ENCODE peak calls at places on chromosomes 1 and 21, in four cellular contexts. One of them, this sample, is unnamed.

GRCh38 chr1:67561704-67562113 is 123.3 kb upstream of the GADD45A start:
- DNase-seq in IMR-90: peak
- DNase-seq in H9: peak
- DNase-seq in H1: peak
- DNase-seq in this sample: peak

GRCh38 chr1:113928129-113928949 is 785 bp upstream of the HIPK1 start:
- DNase-seq in IMR-90: peak
- DNase-seq in H9: no peak
- DNase-seq in H1: no peak
- DNase-seq in this sample: no peak

GRCh38 chr21:39712976-39713375 is 32.0 kb upstream of the IGSF5 start:
- DNase-seq in IMR-90: no peak
- DNase-seq in H9: peak
- DNase-seq in H1: no peak
- DNase-seq in this sample: peak

GRCh38 chr1:215476541-215476940 is 90.6 kb upstream of the KCTD3 start:
- DNase-seq in IMR-90: peak
- DNase-seq in H9: no peak
- DNase-seq in H1: no peak
- DNase-seq in this sample: no peak

GRCh38 chr1:44721521-44722361 is 9.2 kb downstream of the RNU5D-1 start:
- DNase-seq in IMR-90: peak
- DNase-seq in H9: peak
- DNase-seq in H1: no peak
- DNase-seq in this sample: peak

GRCh38 chr1:115907092-115907491 is 66.2 kb upstream of the NHLH2 start:
- DNase-seq in IMR-90: no peak
- DNase-seq in H9: no peak
- DNase-seq in H1: no peak
- DNase-seq in this sample: no peak

GRCh38 chr1:28021064-28021463 is 61.3 kb downstream of the XKR8 start:
- DNase-seq in IMR-90: no peak
- DNase-seq in H9: no peak
- DNase-seq in H1: no peak
- DNase-seq in this sample: no peak

GRCh38 chr1:226210571-226211176 is 12.8 kb upstream of the MIXL1 start:
- DNase-seq in IMR-90: no peak
- DNase-seq in H9: peak
- DNase-seq in H1: no peak
- DNase-seq in this sample: peak

GRCh38 chr1:64915381-64916274 is 50.7 kb downstream of the JAK1 start:
- DNase-seq in IMR-90: peak
- DNase-seq in H9: no peak
- DNase-seq in H1: no peak
- DNase-seq in this sample: peak

GRCh38 chr1:154474802-154475201 is 27.2 kb upstream of the TDRD10 start:
- DNase-seq in IMR-90: peak
- DNase-seq in H9: no peak
- DNase-seq in H1: no peak
- DNase-seq in this sample: no peak

GRCh38 chr1:88462481-88463261 is 221.4 kb upstream of the PKN2 start:
- DNase-seq in IMR-90: peak
- DNase-seq in H9: peak
- DNase-seq in H1: peak
- DNase-seq in this sample: peak

GRCh38 chr1:229204863-229205777 is 65.8 kb upstream of the RAB4A start:
- DNase-seq in IMR-90: peak
- DNase-seq in H9: no peak
- DNase-seq in H1: peak
- DNase-seq in this sample: no peak

GRCh38 chr1:11543392-11543791 is 64.4 kb downstream of the DISP3 start:
- DNase-seq in IMR-90: no peak
- DNase-seq in H9: no peak
- DNase-seq in H1: no peak
- DNase-seq in this sample: no peak

GRCh38 chr1:5913876-5914275 is 78.3 kb downstream of the NPHP4 start:
- DNase-seq in IMR-90: no peak
- DNase-seq in H9: peak
- DNase-seq in H1: peak
- DNase-seq in this sample: no peak

GRCh38 chr1:84299536-84300260 is 1.8 kb upstream of the SAMD13 start:
- DNase-seq in IMR-90: peak
- DNase-seq in H9: no peak
- DNase-seq in H1: no peak
- DNase-seq in this sample: no peak

GRCh38 chr21:17819878-17820232 is 699 bp upstream of the C21orf91 start:
- DNase-seq in IMR-90: peak
- DNase-seq in H9: no peak
- DNase-seq in H1: no peak
- DNase-seq in this sample: peak

GRCh38 chr1:73644198-73644597 is 553.8 kb downstream of the LRRIQ3 start:
- DNase-seq in IMR-90: no peak
- DNase-seq in H9: no peak
- DNase-seq in H1: no peak
- DNase-seq in this sample: no peak

GRCh38 chr1:19412654-19413053 is 72.7 kb downstream of the CAPZB start:
- DNase-seq in IMR-90: no peak
- DNase-seq in H9: no peak
- DNase-seq in H1: no peak
- DNase-seq in this sample: no peak

GRCh38 chr1:220001095-220001501 is 45.2 kb downstream of the EPRS1 start:
- DNase-seq in IMR-90: peak
- DNase-seq in H9: no peak
- DNase-seq in H1: no peak
- DNase-seq in this sample: no peak

GRCh38 chr1:59057211-59057694 is 239.6 kb upstream of the FGGY start:
- DNase-seq in IMR-90: peak
- DNase-seq in H9: no peak
- DNase-seq in H1: no peak
- DNase-seq in this sample: peak

GRCh38 chr1:184215274-184215925 is 163.9 kb downstream of the TSEN15 start:
- DNase-seq in IMR-90: no peak
- DNase-seq in H9: no peak
- DNase-seq in H1: no peak
- DNase-seq in this sample: peak

DNA sequence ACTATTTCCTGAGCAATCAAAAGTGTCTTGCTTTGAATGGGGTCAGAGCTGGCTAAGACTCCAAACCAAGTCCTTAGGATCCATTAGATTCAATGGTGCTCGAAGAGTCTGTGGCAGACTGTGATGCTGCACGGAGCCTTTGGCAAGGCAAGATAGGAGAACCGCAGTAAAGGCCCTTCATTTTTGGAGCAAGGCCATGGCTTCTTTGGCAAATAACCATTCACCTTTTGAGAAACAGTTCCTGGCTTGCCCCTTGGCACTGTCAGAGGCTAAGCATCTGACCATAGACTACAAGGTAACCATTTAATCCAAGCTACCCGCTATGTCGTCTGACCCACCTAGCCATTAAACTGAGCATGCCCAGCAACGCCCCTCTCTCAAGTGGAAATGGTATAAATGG is 45.2 kb downstream of the EDN2 start:
- DNase-seq in IMR-90: no peak
- DNase-seq in H9: no peak
- DNase-seq in H1: no peak
- DNase-seq in this sample: no peak
- H3K56ac ChIP-seq in IMR-90: no peak
- H3K56ac ChIP-seq in H9: no peak
- H3K56ac ChIP-seq in H1: no peak
- H3K56ac ChIP-seq in this sample: no peak

GRCh38 chr1:178393370-178393769 is 103.4 kb downstream of the CLEC20A start:
- DNase-seq in IMR-90: no peak
- DNase-seq in H9: no peak
- DNase-seq in H1: no peak
- DNase-seq in this sample: no peak

GRCh38 chr1:178389441-178389840 is 107.3 kb downstream of the CLEC20A start:
- DNase-seq in IMR-90: peak
- DNase-seq in H9: no peak
- DNase-seq in H1: no peak
- DNase-seq in this sample: no peak

GRCh38 chr1:178385662-178386061 is 111.1 kb downstream of the CLEC20A start:
- DNase-seq in IMR-90: no peak
- DNase-seq in H9: no peak
- DNase-seq in H1: no peak
- DNase-seq in this sample: no peak

DNA sequence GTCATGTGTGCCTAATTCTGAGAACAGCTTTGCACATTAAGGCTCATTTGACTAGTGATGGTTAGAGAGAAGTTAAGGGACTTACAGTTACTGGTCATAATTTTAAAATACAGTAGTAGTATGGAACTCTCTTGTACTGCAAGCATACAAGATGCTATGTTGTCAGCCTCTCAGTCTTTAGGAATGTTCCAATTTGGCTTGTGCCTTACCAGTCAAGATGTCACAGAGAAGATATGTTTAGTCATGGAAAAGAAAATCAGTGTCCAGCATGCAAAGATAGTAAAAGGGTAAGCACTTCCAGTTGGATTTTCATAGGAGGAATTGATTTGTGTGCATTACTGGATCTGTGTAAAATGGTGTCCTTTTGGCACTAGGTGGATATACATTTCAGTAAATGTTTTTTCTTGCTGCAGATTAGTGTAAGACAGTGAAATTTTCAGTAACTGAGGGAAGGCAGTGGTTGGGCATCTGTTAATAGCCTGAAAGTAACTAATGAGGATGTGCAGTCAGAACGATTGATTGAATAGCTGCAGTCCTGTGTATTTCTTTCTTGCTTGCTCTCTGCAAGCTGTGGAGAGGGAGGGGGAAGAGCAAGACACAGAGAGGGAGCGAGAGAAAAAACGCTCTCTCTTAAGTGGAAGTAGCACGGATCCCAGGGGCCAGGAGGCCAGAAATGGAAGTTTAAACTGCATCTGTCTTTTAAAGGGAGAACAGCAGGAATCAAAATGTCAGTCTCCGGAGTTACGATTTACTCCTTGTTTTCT is 108.2 kb downstream of the CLEC20A start:
- DNase-seq in IMR-90: peak
- DNase-seq in H9: no peak
- DNase-seq in H1: no peak
- DNase-seq in this sample: no peak
- H3K56ac ChIP-seq in IMR-90: no peak
- H3K56ac ChIP-seq in H9: no peak
- H3K56ac ChIP-seq in H1: no peak
- H3K56ac ChIP-seq in this sample: no peak

GRCh38 chr1:36656838-36657237 is 174.1 kb upstream of the CSF3R start:
- DNase-seq in IMR-90: no peak
- DNase-seq in H9: no peak
- DNase-seq in H1: no peak
- DNase-seq in this sample: no peak

GRCh38 chr1:36652586-36652985 is 169.9 kb upstream of the CSF3R start:
- DNase-seq in IMR-90: no peak
- DNase-seq in H9: no peak
- DNase-seq in H1: no peak
- DNase-seq in this sample: no peak

GRCh38 chr1:36653850-36654249 is 171.1 kb upstream of the CSF3R start:
- DNase-seq in IMR-90: peak
- DNase-seq in H9: no peak
- DNase-seq in H1: no peak
- DNase-seq in this sample: no peak

GRCh38 chr1:36656271-36656670 is 173.6 kb upstream of the CSF3R start:
- DNase-seq in IMR-90: no peak
- DNase-seq in H9: no peak
- DNase-seq in H1: no peak
- DNase-seq in this sample: no peak

GRCh38 chr1:36654586-36654985 is 171.9 kb upstream of the CSF3R start:
- DNase-seq in IMR-90: no peak
- DNase-seq in H9: no peak
- DNase-seq in H1: no peak
- DNase-seq in this sample: no peak
- H3K56ac ChIP-seq in IMR-90: no peak
- H3K56ac ChIP-seq in H9: no peak
- H3K56ac ChIP-seq in H1: no peak
- H3K56ac ChIP-seq in this sample: no peak

GRCh38 chr1:50967416-50968020 is 2.5 kb upstream of the CDKN2C start:
- DNase-seq in IMR-90: no peak
- DNase-seq in H9: no peak
- DNase-seq in H1: no peak
- DNase-seq in this sample: no peak

GRCh38 chr1:50968884-50969610 is 998 bp upstream of the CDKN2C start:
- DNase-seq in IMR-90: no peak
- DNase-seq in H9: peak
- DNase-seq in H1: peak
- DNase-seq in this sample: peak

GRCh38 chr1:50959913-50960844 is at the start of gene FAF1:
- DNase-seq in IMR-90: peak
- DNase-seq in H9: peak
- DNase-seq in H1: peak
- DNase-seq in this sample: peak

GRCh38 chr1:50968021-50968883 is 1.8 kb upstream of the CDKN2C start:
- DNase-seq in IMR-90: peak
- DNase-seq in H9: peak
- DNase-seq in H1: peak
- DNase-seq in this sample: peak

DNA sequence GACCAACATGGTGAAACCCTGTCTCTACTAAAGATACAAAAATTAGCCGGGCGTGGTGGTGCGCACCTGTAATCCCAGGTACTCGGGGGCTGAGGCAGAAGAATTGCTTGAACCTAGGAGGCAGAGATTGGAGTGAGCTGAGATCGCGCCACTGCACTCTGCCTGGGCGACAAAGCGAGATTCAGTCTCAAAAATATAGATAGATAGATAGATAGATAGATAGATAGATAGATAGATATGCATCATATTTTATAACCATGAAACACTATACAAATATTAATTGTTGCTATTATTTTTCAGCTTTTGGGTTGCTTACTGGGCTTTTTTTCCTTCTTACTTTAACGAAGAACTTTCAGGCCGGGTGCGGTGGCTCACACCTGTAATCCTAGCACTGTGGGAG is 4.8 kb upstream of the FAF1 start:
- DNase-seq in IMR-90: no peak
- DNase-seq in H9: no peak
- DNase-seq in H1: no peak
- DNase-seq in this sample: no peak
- H3K56ac ChIP-seq in IMR-90: no peak
- H3K56ac ChIP-seq in H9: no peak
- H3K56ac ChIP-seq in H1: no peak
- H3K56ac ChIP-seq in this sample: no peak

GRCh38 chr1:172763088-172763487 is 104.2 kb downstream of the FASLG start:
- DNase-seq in IMR-90: no peak
- DNase-seq in H9: no peak
- DNase-seq in H1: no peak
- DNase-seq in this sample: no peak

GRCh38 chr1:172761581-172762025 is 102.7 kb downstream of the FASLG start:
- DNase-seq in IMR-90: peak
- DNase-seq in H9: no peak
- DNase-seq in H1: no peak
- DNase-seq in this sample: peak

GRCh38 chr1:172766462-172766861 is 107.6 kb downstream of the FASLG start:
- DNase-seq in IMR-90: no peak
- DNase-seq in H9: no peak
- DNase-seq in H1: no peak
- DNase-seq in this sample: no peak

GRCh38 chr1:172762087-172762486 is 103.2 kb downstream of the FASLG start:
- DNase-seq in IMR-90: no peak
- DNase-seq in H9: no peak
- DNase-seq in H1: no peak
- DNase-seq in this sample: no peak

GRCh38 chr1:172764378-172764777 is 105.5 kb downstream of the FASLG start:
- DNase-seq in IMR-90: no peak
- DNase-seq in H9: no peak
- DNase-seq in H1: no peak
- DNase-seq in this sample: no peak
- H3K56ac ChIP-seq in IMR-90: no peak
- H3K56ac ChIP-seq in H9: no peak
- H3K56ac ChIP-seq in H1: no peak
- H3K56ac ChIP-seq in this sample: no peak

GRCh38 chr1:232868793-232869491 is 63.7 kb downstream of the MAP10 start:
- DNase-seq in IMR-90: peak
- DNase-seq in H9: no peak
- DNase-seq in H1: no peak
- DNase-seq in this sample: peak
- H3K56ac ChIP-seq in IMR-90: no peak
- H3K56ac ChIP-seq in H9: no peak
- H3K56ac ChIP-seq in H1: no peak
- H3K56ac ChIP-seq in this sample: no peak

This sample was measured in mesendoderm.